ENCODE peak calls at places on chromosomes 1 and 21, in six cellular contexts. I is OCI-LY7, Z is endothelial cell, B is BJ, G is fibroblast of lung, C is neural crest cell. Q is an unnamed sample.
A peak's percentile ranks its signal among the peaks of the same experiment; 100 is the strongest.

GRCh38 chr1:111441573-111442192 is 7.4 kb downstream of the WDR77 start:
- DNase-seq in I (peak; percentile 79), Z (peak; percentile 71), B (no peak), G (peak; percentile 36), C (peak; percentile 32), Q (peak; percentile 66)

GRCh38 chr1:183159960-183160359 is 26.1 kb upstream of the LAMC2 start:
- DNase-seq in I (no peak), Z (no peak), B (no peak), G (no peak), C (no peak), Q (no peak)

GRCh38 chr1:84598846-84599741 is 24.9 kb upstream of the CTBS start:
- DNase-seq in I (peak; percentile 15), Z (no peak), B (peak; percentile 63), G (peak; percentile 86), C (no peak), Q (no peak)

GRCh38 chr1:212255705-212256307 is 29.4 kb upstream of the PPP2R5A start:
- DNase-seq in I (peak; percentile 19), Z (no peak), B (no peak), G (peak; percentile 5), C (no peak), Q (no peak)

GRCh38 chr1:47963568-47963973 is 33.6 kb downstream of the TRABD2B start:
- DNase-seq in I (no peak), Z (no peak), B (no peak), G (peak; percentile 7), C (no peak), Q (no peak)

GRCh38 chr1:198495635-198496034 is 44.8 kb downstream of the ATP6V1G3 start:
- DNase-seq in I (no peak), Z (no peak), B (no peak), G (no peak), C (no peak), Q (no peak)

GRCh38 chr1:167212025-167212424 is 8.7 kb upstream of the POU2F1 start:
- DNase-seq in I (no peak), Z (no peak), B (no peak), G (no peak), C (no peak), Q (no peak)

GRCh38 chr1:37394574-37395464 is 79.6 kb upstream of the ZC3H12A start:
- DNase-seq in I (no peak), Z (peak; percentile 8), B (no peak), G (no peak), C (no peak), Q (peak; percentile 32)

GRCh38 chr1:54849219-54850081 is 37.5 kb downstream of the DHCR24 start:
- DNase-seq in I (no peak), Z (no peak), B (no peak), G (peak; percentile 35), C (no peak), Q (no peak)

GRCh38 chr1:20355828-20356735 is 65.4 kb downstream of the VWA5B1 start:
- DNase-seq in I (no peak), Z (no peak), B (no peak), G (no peak), C (no peak), Q (no peak)

GRCh38 chr1:46437723-46438122 is 43.6 kb downstream of the FAAH start:
- DNase-seq in I (no peak), Z (no peak), B (no peak), G (no peak), C (no peak), Q (no peak)

GRCh38 chr1:31707711-31708110 is 3.9 kb upstream of the COL16A1 start:
- DNase-seq in I (no peak), Z (no peak), B (no peak), G (peak; percentile 47), C (no peak), Q (no peak)

GRCh38 chr1:152188673-152189591 is 29.9 kb upstream of the RPTN start:
- DNase-seq in I (peak; percentile 48), Z (peak; percentile 64), B (no peak), G (peak; percentile 62), C (no peak), Q (peak; percentile 78)

GRCh38 chr1:48073773-48074172 is 76.6 kb upstream of the TRABD2B start:
- DNase-seq in I (no peak), Z (no peak), B (no peak), G (no peak), C (no peak), Q (no peak)

GRCh38 chr1:220950576-220950975 is 71.3 kb downstream of the HLX start:
- DNase-seq in I (no peak), Z (no peak), B (no peak), G (peak; percentile 19), C (no peak), Q (no peak)

GRCh38 chr1:231970684-231971083 is 344.1 kb downstream of the DISC1 start:
- DNase-seq in I (no peak), Z (no peak), B (no peak), G (no peak), C (no peak), Q (no peak)

GRCh38 chr1:62301726-62302390 is 17.4 kb downstream of the KANK4 start:
- DNase-seq in I (no peak), Z (no peak), B (no peak), G (no peak), C (no peak), Q (no peak)

GRCh38 chr1:96815914-96816313 is 94.3 kb downstream of the PTBP2 start:
- DNase-seq in I (no peak), Z (no peak), B (no peak), G (no peak), C (no peak), Q (no peak)

GRCh38 chr1:110548381-110548780 is 29.4 kb upstream of the KCNA10 start:
- DNase-seq in I (peak; percentile 26), Z (peak; percentile 55), B (no peak), G (no peak), C (no peak), Q (peak; percentile 65)

GRCh38 chr21:41593784-41594138 is 85.8 kb upstream of the TMPRSS2 start:
- DNase-seq in I (no peak), Z (no peak), B (no peak), G (no peak), C (no peak), Q (no peak)

GRCh38 chr21:27480841-27481261 is 514.0 kb upstream of the ADAMTS5 start:
- DNase-seq in I (no peak), Z (no peak), B (no peak), G (no peak), C (no peak), Q (no peak)

GRCh38 chr1:39391741-39392679 is 99.4 kb upstream of the BMP8A start:
- DNase-seq in I (no peak), Z (no peak), B (no peak), G (peak; percentile 81), C (no peak), Q (no peak)

GRCh38 chr1:2988256-2988655 is 33.0 kb upstream of the ACTRT2 start:
- DNase-seq in I (no peak), Z (no peak), B (no peak), G (no peak), C (no peak), Q (no peak)

GRCh38 chr21:35345954-35346353 is 296.9 kb upstream of the RUNX1 start:
- DNase-seq in I (no peak), Z (no peak), B (no peak), G (no peak), C (no peak), Q (no peak)

GRCh38 chr1:114671011-114671938 is 1.4 kb upstream of the DENND2C start:
- DNase-seq in I (peak; percentile 34), Z (no peak), B (no peak), G (peak; percentile 42), C (no peak), Q (no peak)

GRCh38 chr1:169586395-169587255 is at the start of gene F5:
- DNase-seq in I (peak; percentile 44), Z (peak; percentile 74), B (no peak), G (peak; percentile 50), C (peak; percentile 45), Q (peak; percentile 78)

GRCh38 chr21:34606621-34607020 is 8.3 kb downstream of the RCAN1 start:
- DNase-seq in I (no peak), Z (no peak), B (no peak), G (no peak), C (no peak), Q (no peak)

GRCh38 chr1:215887618-215888017 is 320.5 kb downstream of the KCTD3 start:
- DNase-seq in I (no peak), Z (no peak), B (no peak), G (no peak), C (no peak), Q (no peak)

GRCh38 chr1:18304151-18304869 is 176.4 kb upstream of the KLHDC7A start:
- DNase-seq in I (no peak), Z (no peak), B (no peak), G (no peak), C (no peak), Q (no peak)

GRCh38 chr1:18302788-18303413 is 177.8 kb upstream of the KLHDC7A start:
- DNase-seq in I (peak; percentile 54), Z (peak; percentile 40), B (no peak), G (no peak), C (peak; percentile 11), Q (peak; percentile 62)

GRCh38 chr1:18305182-18305795 is 175.4 kb upstream of the KLHDC7A start:
- DNase-seq in I (no peak), Z (no peak), B (no peak), G (no peak), C (no peak), Q (no peak)

GRCh38 chr1:18309552-18310155 is 171.1 kb upstream of the KLHDC7A start:
- DNase-seq in I (no peak), Z (no peak), B (no peak), G (no peak), C (no peak), Q (no peak)

DNA sequence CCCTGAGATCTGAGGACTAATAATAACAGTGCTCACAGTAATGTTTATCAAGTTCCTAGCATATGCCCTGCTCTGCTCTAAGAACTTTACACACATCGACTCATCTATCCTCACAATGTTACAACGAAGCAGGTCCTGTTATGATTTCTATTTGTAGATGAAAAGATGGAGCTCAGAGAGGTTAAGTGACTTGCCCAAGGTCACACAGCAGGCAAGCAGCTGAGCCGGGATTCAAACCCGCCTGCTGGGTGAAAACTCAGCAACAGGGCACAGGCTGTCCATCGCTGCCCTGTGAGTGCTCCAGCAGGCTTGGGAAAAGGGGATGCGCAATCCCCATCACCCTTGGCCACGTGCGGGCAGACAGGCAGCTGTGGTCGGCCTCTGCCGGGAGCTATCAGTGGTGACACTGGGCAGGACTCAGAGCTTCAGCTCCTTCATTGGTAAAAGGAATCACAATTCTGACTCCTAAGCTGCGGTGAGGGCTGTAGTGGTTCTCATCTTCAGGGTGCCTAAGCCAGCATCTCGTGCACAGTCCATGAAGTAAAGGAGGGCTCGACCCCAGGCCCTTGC is 173.3 kb upstream of the KLHDC7A start:
- DNase-seq in I (no peak), Z (no peak), B (no peak), G (no peak), C (no peak), Q (no peak)
- TF ChIP-seq CTCF in I (no peak), Z (no peak), B (no peak), G (no peak), C (no peak), Q (no peak)

GRCh38 chr21:25283720-25284119 is 323.6 kb downstream of the MRPL39 start:
- DNase-seq in I (peak; percentile 1), Z (peak; percentile 36), B (peak; percentile 8), G (peak; percentile 57), C (no peak), Q (no peak)
- TF ChIP-seq CTCF in I (peak; percentile 33), Z (peak; percentile 27), B (peak; percentile 54), G (peak; percentile 51), C (peak; percentile 63), Q (no peak)

GRCh38 chr1:200262326-200262965 is 147.4 kb downstream of the ZNF281 start:
- DNase-seq in I (peak; percentile 16), Z (no peak), B (no peak), G (no peak), C (no peak), Q (no peak)
- TF ChIP-seq CTCF in I (peak; percentile 71), Z (no peak), B (no peak), G (no peak), C (no peak), Q (no peak)

GRCh38 chr1:155000725-155001437 is 1.7 kb upstream of the ZBTB7B start:
- DNase-seq in I (peak; percentile 93), Z (peak; percentile 82), B (no peak), G (peak; percentile 88), C (peak; percentile 80), Q (peak; percentile 84)
- TF ChIP-seq CTCF in I (peak; percentile 20), Z (no peak), B (no peak), G (no peak), C (peak; percentile 14), Q (no peak)

Q was measured in glutamatergic neuron.